ENCODE peak calls at places on chromosomes 7 and 10, in eight cellular contexts. One of them, this sample, is unnamed.

GRCh38 chr7:56537952-56538351 is 421.7 kb upstream of the NUPR2 start:
- DNase-seq in AG08396: no peak
- DNase-seq in cardiac fibroblast: no peak
- DNase-seq in stimulated activated CD8-positive, alpha-beta memory T cell treated with anti-CD3 and anti-CD28 coated beads, Interleukin-2, amount 100 ng/mL, for 48 hours: no peak
- DNase-seq in nephron progenitor cell: no peak
- DNase-seq in WERI-Rb-1: peak
- DNase-seq in EL: no peak
- DNase-seq in right lobe of liver: no peak
- DNase-seq in this sample: no peak

GRCh38 chr7:80089341-80089740 is 45.3 kb upstream of the GNAI1 start:
- DNase-seq in AG08396: peak
- DNase-seq in cardiac fibroblast: no peak
- DNase-seq in stimulated activated CD8-positive, alpha-beta memory T cell treated with anti-CD3 and anti-CD28 coated beads, Interleukin-2, amount 100 ng/mL, for 48 hours: no peak
- DNase-seq in nephron progenitor cell: no peak
- DNase-seq in WERI-Rb-1: no peak
- DNase-seq in EL: no peak
- DNase-seq in right lobe of liver: no peak
- DNase-seq in this sample: no peak

GRCh38 chr7:128395748-128396147 is 14.0 kb downstream of the IMPDH1 start:
- DNase-seq in AG08396: no peak
- DNase-seq in cardiac fibroblast: no peak
- DNase-seq in stimulated activated CD8-positive, alpha-beta memory T cell treated with anti-CD3 and anti-CD28 coated beads, Interleukin-2, amount 100 ng/mL, for 48 hours: no peak
- DNase-seq in nephron progenitor cell: no peak
- DNase-seq in WERI-Rb-1: no peak
- DNase-seq in EL: no peak
- DNase-seq in right lobe of liver: no peak
- DNase-seq in this sample: no peak

GRCh38 chr7:93011351-93012294 is 106.2 kb downstream of the SAMD9 start:
- DNase-seq in AG08396: peak
- DNase-seq in cardiac fibroblast: peak
- DNase-seq in stimulated activated CD8-positive, alpha-beta memory T cell treated with anti-CD3 and anti-CD28 coated beads, Interleukin-2, amount 100 ng/mL, for 48 hours: no peak
- DNase-seq in nephron progenitor cell: no peak
- DNase-seq in WERI-Rb-1: no peak
- DNase-seq in EL: peak
- DNase-seq in right lobe of liver: no peak
- DNase-seq in this sample: no peak

GRCh38 chr7:75624134-75624832 is 114.5 kb downstream of the HIP1 start:
- DNase-seq in AG08396: peak
- DNase-seq in cardiac fibroblast: peak
- DNase-seq in stimulated activated CD8-positive, alpha-beta memory T cell treated with anti-CD3 and anti-CD28 coated beads, Interleukin-2, amount 100 ng/mL, for 48 hours: no peak
- DNase-seq in nephron progenitor cell: no peak
- DNase-seq in WERI-Rb-1: no peak
- DNase-seq in EL: no peak
- DNase-seq in right lobe of liver: peak
- DNase-seq in this sample: no peak

GRCh38 chr7:2266911-2267310 is 24.9 kb downstream of the NUDT1 start:
- DNase-seq in AG08396: peak
- DNase-seq in cardiac fibroblast: no peak
- DNase-seq in stimulated activated CD8-positive, alpha-beta memory T cell treated with anti-CD3 and anti-CD28 coated beads, Interleukin-2, amount 100 ng/mL, for 48 hours: no peak
- DNase-seq in nephron progenitor cell: no peak
- DNase-seq in WERI-Rb-1: peak
- DNase-seq in EL: peak
- DNase-seq in right lobe of liver: no peak
- DNase-seq in this sample: no peak

GRCh38 chr7:84939442-84939841 is 247.4 kb downstream of the SEMA3D start:
- DNase-seq in AG08396: no peak
- DNase-seq in cardiac fibroblast: no peak
- DNase-seq in stimulated activated CD8-positive, alpha-beta memory T cell treated with anti-CD3 and anti-CD28 coated beads, Interleukin-2, amount 100 ng/mL, for 48 hours: no peak
- DNase-seq in nephron progenitor cell: no peak
- DNase-seq in WERI-Rb-1: no peak
- DNase-seq in EL: no peak
- DNase-seq in right lobe of liver: no peak
- DNase-seq in this sample: no peak

GRCh38 chr7:91940171-91940570 is 491 bp upstream of the AKAP9 start:
- DNase-seq in AG08396: peak
- DNase-seq in cardiac fibroblast: peak
- DNase-seq in stimulated activated CD8-positive, alpha-beta memory T cell treated with anti-CD3 and anti-CD28 coated beads, Interleukin-2, amount 100 ng/mL, for 48 hours: peak
- DNase-seq in nephron progenitor cell: peak
- DNase-seq in WERI-Rb-1: peak
- DNase-seq in EL: peak
- DNase-seq in right lobe of liver: no peak
- DNase-seq in this sample: no peak

GRCh38 chr10:69361303-69361614 is 55.5 kb downstream of the TACR2 start:
- DNase-seq in AG08396: no peak
- DNase-seq in cardiac fibroblast: no peak
- DNase-seq in stimulated activated CD8-positive, alpha-beta memory T cell treated with anti-CD3 and anti-CD28 coated beads, Interleukin-2, amount 100 ng/mL, for 48 hours: no peak
- DNase-seq in nephron progenitor cell: no peak
- DNase-seq in WERI-Rb-1: no peak
- DNase-seq in EL: no peak
- DNase-seq in right lobe of liver: no peak
- DNase-seq in this sample: no peak

GRCh38 chr10:119401671-119402395 is 140.7 kb downstream of the RGS10 start:
- DNase-seq in AG08396: peak
- DNase-seq in cardiac fibroblast: peak
- DNase-seq in stimulated activated CD8-positive, alpha-beta memory T cell treated with anti-CD3 and anti-CD28 coated beads, Interleukin-2, amount 100 ng/mL, for 48 hours: no peak
- DNase-seq in nephron progenitor cell: peak
- DNase-seq in WERI-Rb-1: no peak
- DNase-seq in EL: peak
- DNase-seq in right lobe of liver: no peak
- DNase-seq in this sample: no peak

GRCh38 chr7:162583-163297 is 29.6 kb upstream of the FAM20C start:
- DNase-seq in AG08396: no peak
- DNase-seq in cardiac fibroblast: no peak
- DNase-seq in stimulated activated CD8-positive, alpha-beta memory T cell treated with anti-CD3 and anti-CD28 coated beads, Interleukin-2, amount 100 ng/mL, for 48 hours: no peak
- DNase-seq in nephron progenitor cell: no peak
- DNase-seq in WERI-Rb-1: no peak
- DNase-seq in EL: no peak
- DNase-seq in right lobe of liver: no peak
- DNase-seq in this sample: no peak

GRCh38 chr10:12530017-12530416 is 180.7 kb downstream of the CAMK1D start:
- DNase-seq in AG08396: no peak
- DNase-seq in cardiac fibroblast: no peak
- DNase-seq in stimulated activated CD8-positive, alpha-beta memory T cell treated with anti-CD3 and anti-CD28 coated beads, Interleukin-2, amount 100 ng/mL, for 48 hours: no peak
- DNase-seq in nephron progenitor cell: no peak
- DNase-seq in WERI-Rb-1: no peak
- DNase-seq in EL: no peak
- DNase-seq in right lobe of liver: no peak
- DNase-seq in this sample: no peak